ENCODE peak calls at places on chromosome 19, in seven cellular contexts. One of them, this sample, is unnamed.

GRCh38 chr19:46495789-46496099 is at the start of gene PNMA8B:
- DNase-seq in activated naive CD8-positive, alpha-beta T cell treated with anti-CD3 and anti-CD28 coated beads, Interleukin-2, amount 50 U/mL, for 24 hours: no peak
- DNase-seq in sigmoid colon: peak
- DNase-seq in lung microvascular endothelial cell: peak
- DNase-seq in A172: no peak
- DNase-seq in psoas muscle: peak
- DNase-seq in B cell: peak
- DNase-seq in this sample: peak

GRCh38 chr19:44643605-44644390 is at the start of gene PVR:
- DNase-seq in activated naive CD8-positive, alpha-beta T cell treated with anti-CD3 and anti-CD28 coated beads, Interleukin-2, amount 50 U/mL, for 24 hours: peak
- DNase-seq in sigmoid colon: peak
- DNase-seq in lung microvascular endothelial cell: peak
- DNase-seq in A172: peak
- DNase-seq in psoas muscle: peak
- DNase-seq in B cell: no peak
- DNase-seq in this sample: peak

GRCh38 chr19:49851456-49852259 is 699 bp downstream of the PTOV1 start:
- DNase-seq in activated naive CD8-positive, alpha-beta T cell treated with anti-CD3 and anti-CD28 coated beads, Interleukin-2, amount 50 U/mL, for 24 hours: no peak
- DNase-seq in sigmoid colon: no peak
- DNase-seq in lung microvascular endothelial cell: peak
- DNase-seq in A172: no peak
- DNase-seq in psoas muscle: no peak
- DNase-seq in B cell: peak
- DNase-seq in this sample: peak

GRCh38 chr19:38952395-38953165 is 21.8 kb downstream of the MRPS12 start:
- DNase-seq in activated naive CD8-positive, alpha-beta T cell treated with anti-CD3 and anti-CD28 coated beads, Interleukin-2, amount 50 U/mL, for 24 hours: no peak
- DNase-seq in sigmoid colon: no peak
- DNase-seq in lung microvascular endothelial cell: peak
- DNase-seq in A172: no peak
- DNase-seq in psoas muscle: no peak
- DNase-seq in B cell: peak
- DNase-seq in this sample: peak

GRCh38 chr19:17394891-17395415 is 957 bp upstream of the CCDC194 start:
- DNase-seq in activated naive CD8-positive, alpha-beta T cell treated with anti-CD3 and anti-CD28 coated beads, Interleukin-2, amount 50 U/mL, for 24 hours: peak
- DNase-seq in sigmoid colon: no peak
- DNase-seq in lung microvascular endothelial cell: peak
- DNase-seq in A172: peak
- DNase-seq in psoas muscle: peak
- DNase-seq in B cell: peak
- DNase-seq in this sample: peak

GRCh38 chr19:6097911-6098310 is 12.4 kb downstream of the RFX2 start:
- DNase-seq in activated naive CD8-positive, alpha-beta T cell treated with anti-CD3 and anti-CD28 coated beads, Interleukin-2, amount 50 U/mL, for 24 hours: no peak
- DNase-seq in sigmoid colon: no peak
- DNase-seq in lung microvascular endothelial cell: no peak
- DNase-seq in A172: no peak
- DNase-seq in psoas muscle: no peak
- DNase-seq in B cell: no peak
- DNase-seq in this sample: no peak

GRCh38 chr19:10116085-10116865 is 3.4 kb downstream of the EIF3G start:
- DNase-seq in activated naive CD8-positive, alpha-beta T cell treated with anti-CD3 and anti-CD28 coated beads, Interleukin-2, amount 50 U/mL, for 24 hours: no peak
- DNase-seq in sigmoid colon: no peak
- DNase-seq in lung microvascular endothelial cell: no peak
- DNase-seq in A172: no peak
- DNase-seq in psoas muscle: peak
- DNase-seq in B cell: no peak
- DNase-seq in this sample: no peak

GRCh38 chr19:4057913-4058695 is 8.6 kb downstream of the ZBTB7A start:
- DNase-seq in activated naive CD8-positive, alpha-beta T cell treated with anti-CD3 and anti-CD28 coated beads, Interleukin-2, amount 50 U/mL, for 24 hours: peak
- DNase-seq in sigmoid colon: peak
- DNase-seq in lung microvascular endothelial cell: peak
- DNase-seq in A172: peak
- DNase-seq in psoas muscle: peak
- DNase-seq in B cell: no peak
- DNase-seq in this sample: no peak

GRCh38 chr19:49340865-49341718 is 5.9 kb downstream of the CD37 start:
- DNase-seq in activated naive CD8-positive, alpha-beta T cell treated with anti-CD3 and anti-CD28 coated beads, Interleukin-2, amount 50 U/mL, for 24 hours: no peak
- DNase-seq in sigmoid colon: peak
- DNase-seq in lung microvascular endothelial cell: no peak
- DNase-seq in A172: no peak
- DNase-seq in psoas muscle: no peak
- DNase-seq in B cell: no peak
- DNase-seq in this sample: no peak

GRCh38 chr19:2266183-2266993 is 10.2 kb upstream of the JSRP1 start:
- DNase-seq in activated naive CD8-positive, alpha-beta T cell treated with anti-CD3 and anti-CD28 coated beads, Interleukin-2, amount 50 U/mL, for 24 hours: peak
- DNase-seq in sigmoid colon: peak
- DNase-seq in lung microvascular endothelial cell: peak
- DNase-seq in A172: no peak
- DNase-seq in psoas muscle: peak
- DNase-seq in B cell: peak
- DNase-seq in this sample: peak

GRCh38 chr19:31338069-31338767 is 11.0 kb downstream of the TSHZ3 start:
- DNase-seq in activated naive CD8-positive, alpha-beta T cell treated with anti-CD3 and anti-CD28 coated beads, Interleukin-2, amount 50 U/mL, for 24 hours: no peak
- DNase-seq in sigmoid colon: peak
- DNase-seq in lung microvascular endothelial cell: no peak
- DNase-seq in A172: peak
- DNase-seq in psoas muscle: peak
- DNase-seq in B cell: no peak
- DNase-seq in this sample: no peak

GRCh38 chr19:39083983-39084731 is at the start of gene ACP7:
- DNase-seq in activated naive CD8-positive, alpha-beta T cell treated with anti-CD3 and anti-CD28 coated beads, Interleukin-2, amount 50 U/mL, for 24 hours: peak
- DNase-seq in sigmoid colon: no peak
- DNase-seq in lung microvascular endothelial cell: no peak
- DNase-seq in A172: no peak
- DNase-seq in psoas muscle: no peak
- DNase-seq in B cell: no peak
- DNase-seq in this sample: no peak

GRCh38 chr19:3450796-3451411 is 29.4 kb downstream of the SMIM24 start:
- DNase-seq in activated naive CD8-positive, alpha-beta T cell treated with anti-CD3 and anti-CD28 coated beads, Interleukin-2, amount 50 U/mL, for 24 hours: no peak
- DNase-seq in sigmoid colon: peak
- DNase-seq in lung microvascular endothelial cell: peak
- DNase-seq in A172: peak
- DNase-seq in psoas muscle: peak
- DNase-seq in B cell: no peak
- DNase-seq in this sample: no peak

GRCh38 chr19:11018179-11018578 is 57.3 kb downstream of the SMARCA4 start:
- DNase-seq in activated naive CD8-positive, alpha-beta T cell treated with anti-CD3 and anti-CD28 coated beads, Interleukin-2, amount 50 U/mL, for 24 hours: no peak
- DNase-seq in sigmoid colon: no peak
- DNase-seq in lung microvascular endothelial cell: no peak
- DNase-seq in A172: peak
- DNase-seq in psoas muscle: no peak
- DNase-seq in B cell: no peak
- DNase-seq in this sample: no peak

GRCh38 chr19:7376151-7376852 is 27.6 kb downstream of the ARHGEF18 start:
- DNase-seq in activated naive CD8-positive, alpha-beta T cell treated with anti-CD3 and anti-CD28 coated beads, Interleukin-2, amount 50 U/mL, for 24 hours: no peak
- DNase-seq in sigmoid colon: no peak
- DNase-seq in lung microvascular endothelial cell: no peak
- DNase-seq in A172: no peak
- DNase-seq in psoas muscle: no peak
- DNase-seq in B cell: no peak
- DNase-seq in this sample: no peak